ENCODE peak calls at places on chromosome 3, in ten cellular contexts. One of them, this sample, is unnamed.

GRCh38 chr3:163523375-163523774 is 1554.9 kb downstream of the SI start:
- DNase-seq in brain microvascular endothelial cell: no peak
- DNase-seq in SW 1271: no peak
- DNase-seq in HuH-7.5: no peak
- DNase-seq in left ventricle myocardium superior: no peak
- DNase-seq in anterior cingulate cortex: no peak
- DNase-seq in GM10248: no peak
- DNase-seq in K562: no peak
- DNase-seq in stimulated activated CD8-positive, alpha-beta memory T cell treated with anti-CD3 and anti-CD28 coated beads, Interleukin-15, amount 100 ng/mL, for 4 hours: no peak
- DNase-seq in ureter: no peak
- DNase-seq in this sample: no peak

GRCh38 chr3:15117011-15117410 is 18.1 kb upstream of the RBSN start:
- DNase-seq in brain microvascular endothelial cell: no peak
- DNase-seq in SW 1271: no peak
- DNase-seq in HuH-7.5: no peak
- DNase-seq in left ventricle myocardium superior: no peak
- DNase-seq in anterior cingulate cortex: no peak
- DNase-seq in GM10248: no peak
- DNase-seq in K562: no peak
- DNase-seq in stimulated activated CD8-positive, alpha-beta memory T cell treated with anti-CD3 and anti-CD28 coated beads, Interleukin-15, amount 100 ng/mL, for 4 hours: no peak
- DNase-seq in ureter: no peak
- DNase-seq in this sample: no peak

GRCh38 chr3:183895296-183895695 is 10.6 kb upstream of the PARL start:
- DNase-seq in brain microvascular endothelial cell: peak; percentile 29
- DNase-seq in SW 1271: peak; percentile 58
- DNase-seq in HuH-7.5: peak; percentile 45
- DNase-seq in left ventricle myocardium superior: no peak
- DNase-seq in anterior cingulate cortex: no peak
- DNase-seq in GM10248: peak; percentile 86
- DNase-seq in K562: peak; percentile 80
- DNase-seq in stimulated activated CD8-positive, alpha-beta memory T cell treated with anti-CD3 and anti-CD28 coated beads, Interleukin-15, amount 100 ng/mL, for 4 hours: no peak
- DNase-seq in ureter: no peak
- DNase-seq in this sample: peak; percentile 84

GRCh38 chr3:13349823-13350222 is 70.3 kb downstream of the NUP210 start:
- DNase-seq in brain microvascular endothelial cell: no peak
- DNase-seq in SW 1271: no peak
- DNase-seq in HuH-7.5: no peak
- DNase-seq in left ventricle myocardium superior: no peak
- DNase-seq in anterior cingulate cortex: no peak
- DNase-seq in GM10248: no peak
- DNase-seq in K562: no peak
- DNase-seq in stimulated activated CD8-positive, alpha-beta memory T cell treated with anti-CD3 and anti-CD28 coated beads, Interleukin-15, amount 100 ng/mL, for 4 hours: no peak
- DNase-seq in ureter: no peak
- DNase-seq in this sample: no peak

GRCh38 chr3:10519236-10519635 is 13.8 kb upstream of the ATP2B2 start:
- DNase-seq in brain microvascular endothelial cell: no peak
- DNase-seq in SW 1271: no peak
- DNase-seq in HuH-7.5: no peak
- DNase-seq in left ventricle myocardium superior: no peak
- DNase-seq in anterior cingulate cortex: no peak
- DNase-seq in GM10248: no peak
- DNase-seq in K562: no peak
- DNase-seq in stimulated activated CD8-positive, alpha-beta memory T cell treated with anti-CD3 and anti-CD28 coated beads, Interleukin-15, amount 100 ng/mL, for 4 hours: no peak
- DNase-seq in ureter: no peak
- DNase-seq in this sample: no peak

GRCh38 chr3:58874248-58874741 is 175.5 kb downstream of the CFAP20DC start:
- DNase-seq in brain microvascular endothelial cell: peak; percentile 15
- DNase-seq in SW 1271: peak; percentile 29
- DNase-seq in HuH-7.5: no peak
- DNase-seq in left ventricle myocardium superior: no peak
- DNase-seq in anterior cingulate cortex: no peak
- DNase-seq in GM10248: peak; percentile 15
- DNase-seq in K562: no peak
- DNase-seq in stimulated activated CD8-positive, alpha-beta memory T cell treated with anti-CD3 and anti-CD28 coated beads, Interleukin-15, amount 100 ng/mL, for 4 hours: no peak
- DNase-seq in ureter: no peak
- DNase-seq in this sample: peak; percentile 26

GRCh38 chr3:14764331-14765064 is 54.3 kb upstream of the FGD5 start:
- DNase-seq in brain microvascular endothelial cell: no peak
- DNase-seq in SW 1271: no peak
- DNase-seq in HuH-7.5: no peak
- DNase-seq in left ventricle myocardium superior: no peak
- DNase-seq in anterior cingulate cortex: no peak
- DNase-seq in GM10248: no peak
- DNase-seq in K562: no peak
- DNase-seq in stimulated activated CD8-positive, alpha-beta memory T cell treated with anti-CD3 and anti-CD28 coated beads, Interleukin-15, amount 100 ng/mL, for 4 hours: no peak
- DNase-seq in ureter: no peak
- DNase-seq in this sample: no peak

GRCh38 chr3:134708671-134709070 is 57.8 kb upstream of the KY start:
- DNase-seq in brain microvascular endothelial cell: peak; percentile 86
- DNase-seq in SW 1271: no peak
- DNase-seq in HuH-7.5: no peak
- DNase-seq in left ventricle myocardium superior: no peak
- DNase-seq in anterior cingulate cortex: no peak
- DNase-seq in GM10248: no peak
- DNase-seq in K562: no peak
- DNase-seq in stimulated activated CD8-positive, alpha-beta memory T cell treated with anti-CD3 and anti-CD28 coated beads, Interleukin-15, amount 100 ng/mL, for 4 hours: no peak
- DNase-seq in ureter: no peak
- DNase-seq in this sample: no peak

GRCh38 chr3:42314411-42314810 is 48.4 kb upstream of the CCK start:
- DNase-seq in brain microvascular endothelial cell: no peak
- DNase-seq in SW 1271: no peak
- DNase-seq in HuH-7.5: no peak
- DNase-seq in left ventricle myocardium superior: no peak
- DNase-seq in anterior cingulate cortex: no peak
- DNase-seq in GM10248: no peak
- DNase-seq in K562: no peak
- DNase-seq in stimulated activated CD8-positive, alpha-beta memory T cell treated with anti-CD3 and anti-CD28 coated beads, Interleukin-15, amount 100 ng/mL, for 4 hours: no peak
- DNase-seq in ureter: no peak
- DNase-seq in this sample: no peak

GRCh38 chr3:122993573-122993972 is 34.0 kb downstream of the SEMA5B start:
- DNase-seq in brain microvascular endothelial cell: no peak
- DNase-seq in SW 1271: no peak
- DNase-seq in HuH-7.5: no peak
- DNase-seq in left ventricle myocardium superior: no peak
- DNase-seq in anterior cingulate cortex: peak; percentile 35
- DNase-seq in GM10248: no peak
- DNase-seq in K562: no peak
- DNase-seq in stimulated activated CD8-positive, alpha-beta memory T cell treated with anti-CD3 and anti-CD28 coated beads, Interleukin-15, amount 100 ng/mL, for 4 hours: no peak
- DNase-seq in ureter: no peak
- DNase-seq in this sample: no peak

GRCh38 chr3:178170698-178171535 is 365.3 kb upstream of the KCNMB2 start:
- DNase-seq in brain microvascular endothelial cell: peak; percentile 88
- DNase-seq in SW 1271: no peak
- DNase-seq in HuH-7.5: peak; percentile 12
- DNase-seq in left ventricle myocardium superior: no peak
- DNase-seq in anterior cingulate cortex: no peak
- DNase-seq in GM10248: no peak
- DNase-seq in K562: peak; percentile 74
- DNase-seq in stimulated activated CD8-positive, alpha-beta memory T cell treated with anti-CD3 and anti-CD28 coated beads, Interleukin-15, amount 100 ng/mL, for 4 hours: no peak
- DNase-seq in ureter: no peak
- DNase-seq in this sample: no peak

GRCh38 chr3:31102196-31102879 is 207.9 kb upstream of the GADL1 start:
- DNase-seq in brain microvascular endothelial cell: no peak
- DNase-seq in SW 1271: no peak
- DNase-seq in HuH-7.5: no peak
- DNase-seq in left ventricle myocardium superior: no peak
- DNase-seq in anterior cingulate cortex: no peak
- DNase-seq in GM10248: no peak
- DNase-seq in K562: no peak
- DNase-seq in stimulated activated CD8-positive, alpha-beta memory T cell treated with anti-CD3 and anti-CD28 coated beads, Interleukin-15, amount 100 ng/mL, for 4 hours: no peak
- DNase-seq in ureter: no peak
- DNase-seq in this sample: no peak

GRCh38 chr3:129282727-129283327 is 4.2 kb downstream of the HMCES start:
- DNase-seq in brain microvascular endothelial cell: no peak
- DNase-seq in SW 1271: no peak
- DNase-seq in HuH-7.5: no peak
- DNase-seq in left ventricle myocardium superior: no peak
- DNase-seq in anterior cingulate cortex: no peak
- DNase-seq in GM10248: peak; percentile 82
- DNase-seq in K562: no peak
- DNase-seq in stimulated activated CD8-positive, alpha-beta memory T cell treated with anti-CD3 and anti-CD28 coated beads, Interleukin-15, amount 100 ng/mL, for 4 hours: no peak
- DNase-seq in ureter: no peak
- DNase-seq in this sample: no peak

GRCh38 chr3:72655151-72655551 is 193.1 kb downstream of the SHQ1 start:
- DNase-seq in brain microvascular endothelial cell: no peak
- DNase-seq in SW 1271: no peak
- DNase-seq in HuH-7.5: no peak
- DNase-seq in left ventricle myocardium superior: no peak
- DNase-seq in anterior cingulate cortex: peak; percentile 20
- DNase-seq in GM10248: no peak
- DNase-seq in K562: no peak
- DNase-seq in stimulated activated CD8-positive, alpha-beta memory T cell treated with anti-CD3 and anti-CD28 coated beads, Interleukin-15, amount 100 ng/mL, for 4 hours: no peak
- DNase-seq in ureter: no peak
- DNase-seq in this sample: no peak

GRCh38 chr3:144989756-144990155 is 1018.1 kb downstream of the DIPK2A start:
- DNase-seq in brain microvascular endothelial cell: no peak
- DNase-seq in SW 1271: no peak
- DNase-seq in HuH-7.5: no peak
- DNase-seq in left ventricle myocardium superior: no peak
- DNase-seq in anterior cingulate cortex: no peak
- DNase-seq in GM10248: no peak
- DNase-seq in K562: no peak
- DNase-seq in stimulated activated CD8-positive, alpha-beta memory T cell treated with anti-CD3 and anti-CD28 coated beads, Interleukin-15, amount 100 ng/mL, for 4 hours: no peak
- DNase-seq in ureter: no peak
- DNase-seq in this sample: no peak

GRCh38 chr3:135918600-135918999 is 46.9 kb upstream of the PPP2R3A start:
- DNase-seq in brain microvascular endothelial cell: no peak
- DNase-seq in SW 1271: peak; percentile 35
- DNase-seq in HuH-7.5: no peak
- DNase-seq in left ventricle myocardium superior: no peak
- DNase-seq in anterior cingulate cortex: no peak
- DNase-seq in GM10248: no peak
- DNase-seq in K562: peak; percentile 10
- DNase-seq in stimulated activated CD8-positive, alpha-beta memory T cell treated with anti-CD3 and anti-CD28 coated beads, Interleukin-15, amount 100 ng/mL, for 4 hours: no peak
- DNase-seq in ureter: no peak
- DNase-seq in this sample: no peak

GRCh38 chr3:185744997-185745843 is 79.6 kb downstream of the IGF2BP2 start:
- DNase-seq in brain microvascular endothelial cell: peak; percentile 97
- DNase-seq in SW 1271: peak; percentile 79
- DNase-seq in HuH-7.5: no peak
- DNase-seq in left ventricle myocardium superior: no peak
- DNase-seq in anterior cingulate cortex: no peak
- DNase-seq in GM10248: peak; percentile 34
- DNase-seq in K562: no peak
- DNase-seq in stimulated activated CD8-positive, alpha-beta memory T cell treated with anti-CD3 and anti-CD28 coated beads, Interleukin-15, amount 100 ng/mL, for 4 hours: no peak
- DNase-seq in ureter: no peak
- DNase-seq in this sample: peak; percentile 51

GRCh38 chr3:113249111-113249510 is 37.8 kb downstream of the BOC start:
- DNase-seq in brain microvascular endothelial cell: peak; percentile 79
- DNase-seq in SW 1271: no peak
- DNase-seq in HuH-7.5: no peak
- DNase-seq in left ventricle myocardium superior: no peak
- DNase-seq in anterior cingulate cortex: no peak
- DNase-seq in GM10248: no peak
- DNase-seq in K562: no peak
- DNase-seq in stimulated activated CD8-positive, alpha-beta memory T cell treated with anti-CD3 and anti-CD28 coated beads, Interleukin-15, amount 100 ng/mL, for 4 hours: no peak
- DNase-seq in ureter: no peak
- DNase-seq in this sample: peak; percentile 68

GRCh38 chr3:172034786-172035685 is 4.3 kb upstream of the FNDC3B start:
- DNase-seq in brain microvascular endothelial cell: no peak
- DNase-seq in SW 1271: peak; percentile 46
- DNase-seq in HuH-7.5: peak; percentile 34
- DNase-seq in left ventricle myocardium superior: no peak
- DNase-seq in anterior cingulate cortex: no peak
- DNase-seq in GM10248: peak; percentile 31
- DNase-seq in K562: peak; percentile 47
- DNase-seq in stimulated activated CD8-positive, alpha-beta memory T cell treated with anti-CD3 and anti-CD28 coated beads, Interleukin-15, amount 100 ng/mL, for 4 hours: no peak
- DNase-seq in ureter: no peak
- DNase-seq in this sample: peak; percentile 28

GRCh38 chr3:22263042-22263441 is 512.0 kb upstream of the ZNF385D start:
- DNase-seq in brain microvascular endothelial cell: peak; percentile 75
- DNase-seq in SW 1271: no peak
- DNase-seq in HuH-7.5: no peak
- DNase-seq in left ventricle myocardium superior: no peak
- DNase-seq in anterior cingulate cortex: no peak
- DNase-seq in GM10248: no peak
- DNase-seq in K562: no peak
- DNase-seq in stimulated activated CD8-positive, alpha-beta memory T cell treated with anti-CD3 and anti-CD28 coated beads, Interleukin-15, amount 100 ng/mL, for 4 hours: no peak
- DNase-seq in ureter: no peak
- DNase-seq in this sample: no peak

GRCh38 chr3:135915206-135915605 is 50.3 kb upstream of the PPP2R3A start:
- DNase-seq in brain microvascular endothelial cell: no peak
- DNase-seq in SW 1271: no peak
- DNase-seq in HuH-7.5: no peak
- DNase-seq in left ventricle myocardium superior: no peak
- DNase-seq in anterior cingulate cortex: no peak
- DNase-seq in GM10248: no peak
- DNase-seq in K562: peak; percentile 5
- DNase-seq in stimulated activated CD8-positive, alpha-beta memory T cell treated with anti-CD3 and anti-CD28 coated beads, Interleukin-15, amount 100 ng/mL, for 4 hours: no peak
- DNase-seq in ureter: no peak
- DNase-seq in this sample: no peak

GRCh38 chr3:28860307-28860706 is 420.6 kb upstream of the RBMS3 start:
- DNase-seq in brain microvascular endothelial cell: no peak
- DNase-seq in SW 1271: no peak
- DNase-seq in HuH-7.5: no peak
- DNase-seq in left ventricle myocardium superior: peak; percentile 58
- DNase-seq in anterior cingulate cortex: no peak
- DNase-seq in GM10248: no peak
- DNase-seq in K562: no peak
- DNase-seq in stimulated activated CD8-positive, alpha-beta memory T cell treated with anti-CD3 and anti-CD28 coated beads, Interleukin-15, amount 100 ng/mL, for 4 hours: no peak
- DNase-seq in ureter: no peak
- DNase-seq in this sample: no peak

GRCh38 chr3:43194490-43195115 is 88.7 kb upstream of the POMGNT2 start:
- DNase-seq in brain microvascular endothelial cell: peak; percentile 20
- DNase-seq in SW 1271: no peak
- DNase-seq in HuH-7.5: no peak
- DNase-seq in left ventricle myocardium superior: no peak
- DNase-seq in anterior cingulate cortex: no peak
- DNase-seq in GM10248: no peak
- DNase-seq in K562: no peak
- DNase-seq in stimulated activated CD8-positive, alpha-beta memory T cell treated with anti-CD3 and anti-CD28 coated beads, Interleukin-15, amount 100 ng/mL, for 4 hours: no peak
- DNase-seq in ureter: no peak
- DNase-seq in this sample: no peak

GRCh38 chr3:24410861-24411260 is 83.8 kb downstream of the THRB start:
- DNase-seq in brain microvascular endothelial cell: no peak
- DNase-seq in SW 1271: no peak
- DNase-seq in HuH-7.5: no peak
- DNase-seq in left ventricle myocardium superior: no peak
- DNase-seq in anterior cingulate cortex: no peak
- DNase-seq in GM10248: no peak
- DNase-seq in K562: no peak
- DNase-seq in stimulated activated CD8-positive, alpha-beta memory T cell treated with anti-CD3 and anti-CD28 coated beads, Interleukin-15, amount 100 ng/mL, for 4 hours: no peak
- DNase-seq in ureter: no peak
- DNase-seq in this sample: no peak

GRCh38 chr3:45241206-45241605 is 15.1 kb upstream of the TMEM158 start:
- DNase-seq in brain microvascular endothelial cell: no peak
- DNase-seq in SW 1271: no peak
- DNase-seq in HuH-7.5: no peak
- DNase-seq in left ventricle myocardium superior: no peak
- DNase-seq in anterior cingulate cortex: no peak
- DNase-seq in GM10248: no peak
- DNase-seq in K562: no peak
- DNase-seq in stimulated activated CD8-positive, alpha-beta memory T cell treated with anti-CD3 and anti-CD28 coated beads, Interleukin-15, amount 100 ng/mL, for 4 hours: no peak
- DNase-seq in ureter: no peak
- DNase-seq in this sample: no peak

GRCh38 chr3:179558742-179559364 is 3.9 kb upstream of the ACTL6A start:
- DNase-seq in brain microvascular endothelial cell: peak; percentile 80
- DNase-seq in SW 1271: peak; percentile 57
- DNase-seq in HuH-7.5: peak; percentile 52
- DNase-seq in left ventricle myocardium superior: peak; percentile 60
- DNase-seq in anterior cingulate cortex: peak; percentile 30
- DNase-seq in GM10248: peak; percentile 68
- DNase-seq in K562: peak; percentile 54
- DNase-seq in stimulated activated CD8-positive, alpha-beta memory T cell treated with anti-CD3 and anti-CD28 coated beads, Interleukin-15, amount 100 ng/mL, for 4 hours: no peak
- DNase-seq in ureter: peak; percentile 65
- DNase-seq in this sample: peak; percentile 42

GRCh38 chr3:38084019-38084968 is 45.3 kb downstream of the DLEC1 start:
- DNase-seq in brain microvascular endothelial cell: no peak
- DNase-seq in SW 1271: no peak
- DNase-seq in HuH-7.5: no peak
- DNase-seq in left ventricle myocardium superior: no peak
- DNase-seq in anterior cingulate cortex: no peak
- DNase-seq in GM10248: peak; percentile 37
- DNase-seq in K562: peak; percentile 35
- DNase-seq in stimulated activated CD8-positive, alpha-beta memory T cell treated with anti-CD3 and anti-CD28 coated beads, Interleukin-15, amount 100 ng/mL, for 4 hours: no peak
- DNase-seq in ureter: no peak
- DNase-seq in this sample: no peak

GRCh38 chr3:58049143-58049785 is 41.0 kb downstream of the FLNB start:
- DNase-seq in brain microvascular endothelial cell: peak; percentile 93
- DNase-seq in SW 1271: peak; percentile 91
- DNase-seq in HuH-7.5: no peak
- DNase-seq in left ventricle myocardium superior: no peak
- DNase-seq in anterior cingulate cortex: no peak
- DNase-seq in GM10248: no peak
- DNase-seq in K562: peak; percentile 19
- DNase-seq in stimulated activated CD8-positive, alpha-beta memory T cell treated with anti-CD3 and anti-CD28 coated beads, Interleukin-15, amount 100 ng/mL, for 4 hours: no peak
- DNase-seq in ureter: no peak
- DNase-seq in this sample: peak; percentile 55

This sample was measured in H54.